ENCODE peak calls at places on chromosomes 4 and X, in eight cellular contexts. T is H4; B is epithelial cell of esophagus; J is WTC11; O is SK-N-DZ; Z is lower lobe of right lung; S is AG08396; Y is effector CD4-positive, alpha-beta T cell. R is an unnamed sample.

GRCh38 chr4:76275486-76276126 is 24.1 kb downstream of the FAM47E start:
- DNase-seq in T (no peak), B (no peak), J (no peak), O (no peak), Z (no peak), S (no peak), Y (no peak), R (no peak)

GRCh38 chr4:174181827-174182226 is 101.6 kb downstream of the FBXO8 start:
- DNase-seq in T (no peak), B (no peak), J (no peak), O (no peak), Z (no peak), S (no peak), Y (no peak), R (no peak)

GRCh38 chr4:22901631-22902030 is 208.9 kb downstream of the GBA3 start:
- DNase-seq in T (no peak), B (no peak), J (no peak), O (no peak), Z (no peak), S (no peak), Y (no peak), R (no peak)

GRCh38 chr4:140567722-140568121 is 1.0 kb downstream of the UCP1 start:
- DNase-seq in T (no peak), B (peak), J (peak), O (no peak), Z (no peak), S (no peak), Y (no peak), R (no peak)

GRCh38 chr4:27684501-27685077 is 823.9 kb downstream of the STIM2 start:
- DNase-seq in T (peak), B (peak), J (peak), O (peak), Z (peak), S (peak), Y (no peak), R (no peak)

GRCh38 chr4:98504091-98504490 is 154.3 kb downstream of the TSPAN5 start:
- DNase-seq in T (no peak), B (no peak), J (no peak), O (no peak), Z (no peak), S (no peak), Y (no peak), R (no peak)

GRCh38 chrX:71159335-71159734 is 14.7 kb downstream of the NLGN3 start:
- DNase-seq in T (no peak), B (no peak), J (no peak), O (no peak), Z (no peak), S (no peak), Y (no peak), R (peak)

GRCh38 chrX:153932220-153932915 is 2.5 kb downstream of the NAA10 start:
- DNase-seq in T (no peak), B (no peak), J (no peak), O (no peak), Z (no peak), S (no peak), Y (no peak), R (no peak)

GRCh38 chr4:159105761-159106243 is 2.9 kb downstream of the RAPGEF2 start:
- DNase-seq in T (peak), B (peak), J (no peak), O (no peak), Z (no peak), S (peak), Y (no peak), R (peak)

GRCh38 chrX:24728530-24728929 is 34.8 kb downstream of the POLA1 start:
- DNase-seq in T (no peak), B (no peak), J (no peak), O (no peak), Z (no peak), S (no peak), Y (no peak), R (no peak)

GRCh38 chrX:21735038-21735752 is 22.7 kb downstream of the SMPX start:
- DNase-seq in T (no peak), B (no peak), J (no peak), O (no peak), Z (no peak), S (no peak), Y (no peak), R (peak)

GRCh38 chr4:95232358-95233156 is 316.2 kb downstream of the UNC5C start:
- DNase-seq in T (peak), B (no peak), J (no peak), O (no peak), Z (no peak), S (no peak), Y (no peak), R (no peak)

GRCh38 chr4:119233750-119234149 is 21.2 kb downstream of the USP53 start:
- DNase-seq in T (no peak), B (no peak), J (no peak), O (no peak), Z (no peak), S (no peak), Y (no peak), R (no peak)

GRCh38 chr4:129364747-129365452 is 268.9 kb downstream of the C4orf33 start:
- DNase-seq in T (no peak), B (no peak), J (no peak), O (peak), Z (no peak), S (no peak), Y (no peak), R (no peak)

R was measured in osteoblast.